ENCODE peak calls at places on chromosomes 6 and 20, in eight cellular contexts. A is stomach, P is sigmoid colon, V is tibial nerve, S is A549, F is transverse colon, T is ovary, G is GM12878. M is an unnamed sample.
A peak's percentile ranks its signal among the peaks of the same experiment; 100 is the strongest.

GRCh38 chr20:57801581-57801980 is 91.8 kb upstream of the PMEPA1 start:
- DNase-seq in G (no peak), A (no peak), P (no peak), F (no peak), T (no peak), V (no peak), S (no peak), M (no peak)

GRCh38 chr6:33215761-33216649 is 7.7 kb downstream of the RING1 start:
- DNase-seq in F (no peak), V (no peak), G (no peak), T (no peak), P (peak; percentile 51), A (no peak), S (no peak), M (no peak)

GRCh38 chr6:35796236-35796635 is 887 bp downstream of the CLPS start:
- DNase-seq in F (no peak), P (no peak), G (no peak), V (no peak), A (no peak), S (no peak), T (no peak), M (no peak)

GRCh38 chr6:81609736-81610135 is 142.7 kb downstream of the TENT5A start:
- DNase-seq in T (no peak), V (no peak), S (no peak), A (no peak), G (no peak), P (no peak), F (no peak), M (no peak)

GRCh38 chr6:99348823-99349619 is 453 bp downstream of the FAXC start:
- DNase-seq in G (no peak), A (no peak), S (no peak), V (no peak), F (no peak), T (no peak), P (peak; percentile 79), M (no peak)

GRCh38 chr20:9070304-9070703 is 1.4 kb downstream of the PLCB4 start:
- DNase-seq in V (no peak), A (no peak), F (no peak), P (no peak), T (no peak), S (no peak), G (no peak), M (no peak)

GRCh38 chr6:84197708-84198107 is 29.7 kb downstream of the CEP162 start:
- DNase-seq in T (no peak), V (no peak), P (no peak), F (no peak), G (no peak), S (no peak), A (no peak), M (no peak)

GRCh38 chr6:13924146-13924948 is 405 bp upstream of the RNF182 start:
- DNase-seq in T (peak; percentile 30), F (no peak), G (no peak), P (no peak), A (peak; percentile 37), S (peak; percentile 17), V (no peak), M (peak; percentile 72)

GRCh38 chr6:150297327-150298028 is 71.3 kb upstream of the IYD start:
- DNase-seq in P (no peak), F (peak; percentile 35), V (no peak), S (peak; percentile 13), T (no peak), A (no peak), G (no peak), M (no peak)

GRCh38 chr6:106178900-106179299 is 92.8 kb downstream of the PRDM1 start:
- DNase-seq in G (no peak), V (no peak), F (no peak), A (no peak), S (no peak), T (no peak), P (no peak), M (no peak)

GRCh38 chr6:124792386-124792785 is 169.9 kb upstream of the RNF217 start:
- DNase-seq in P (no peak), S (no peak), V (no peak), F (no peak), T (no peak), A (no peak), G (no peak), M (no peak)

GRCh38 chr6:80523531-80523970 is 417.1 kb downstream of the BCKDHB start:
- DNase-seq in P (no peak), T (peak; percentile 23), G (no peak), V (no peak), F (no peak), A (no peak), S (no peak), M (peak; percentile 23)

GRCh38 chr20:19531446-19531845 is 226.6 kb upstream of the RIN2 start:
- DNase-seq in S (no peak), V (no peak), A (no peak), P (no peak), F (no peak), G (no peak), T (no peak), M (no peak)

GRCh38 chr6:43355862-43356590 is 13.4 kb downstream of the ZNF318 start:
- DNase-seq in A (no peak), S (peak; percentile 20), P (no peak), F (peak; percentile 19), T (no peak), G (no peak), V (no peak), M (no peak)

GRCh38 chr6:142417331-142417750 is 115.5 kb downstream of the ADGRG6 start:
- DNase-seq in F (no peak), V (no peak), G (no peak), P (no peak), A (no peak), S (no peak), T (no peak), M (no peak)

GRCh38 chr6:112337209-112337638 is 9.9 kb upstream of the RFPL4B start:
- DNase-seq in G (no peak), A (peak; percentile 53), V (peak; percentile 59), P (peak; percentile 80), S (peak; percentile 62), F (no peak), T (peak; percentile 79), M (no peak)

GRCh38 chr6:132669690-132670291 is 10.8 kb upstream of the TAAR1 start:
- DNase-seq in A (no peak), T (no peak), P (no peak), F (no peak), V (no peak), S (peak; percentile 40), G (no peak), M (no peak)

GRCh38 chr20:56566621-56567020 is 33.6 kb downstream of the FAM209B start:
- DNase-seq in V (no peak), G (no peak), T (no peak), P (no peak), F (no peak), S (no peak), A (no peak), M (no peak)

GRCh38 chr20:4869290-4870193 is 131.8 kb downstream of the SLC23A2 start:
- DNase-seq in F (peak; percentile 20), S (peak; percentile 83), T (no peak), V (no peak), G (no peak), P (no peak), A (no peak), M (peak; percentile 55)

GRCh38 chr20:21902391-21902790 is 196.9 kb downstream of the PAX1 start:
- DNase-seq in T (no peak), G (no peak), F (no peak), P (peak; percentile 73), S (no peak), V (no peak), A (no peak), M (no peak)

GRCh38 chr20:21900431-21900830 is 195.0 kb downstream of the PAX1 start:
- DNase-seq in P (no peak), G (no peak), S (no peak), A (no peak), F (no peak), T (no peak), V (no peak), M (no peak)

GRCh38 chr20:21901470-21902275 is 196.2 kb downstream of the PAX1 start:
- DNase-seq in G (no peak), P (peak; percentile 96), S (peak; percentile 29), A (peak; percentile 37), T (peak; percentile 22), F (peak; percentile 60), V (peak; percentile 89), M (no peak)
- TF ChIP-seq EP300 in G (no peak), P (peak; percentile 63), S (no peak), A (no peak), T (no peak), F (no peak), V (peak; percentile 67), M (no peak)

GRCh38 chr6:36984581-36985383 is 1.2 kb downstream of the MTCH1 start:
- DNase-seq in F (peak; percentile 48), G (no peak), T (peak; percentile 74), A (no peak), S (peak; percentile 41), V (peak; percentile 48), P (peak; percentile 86), M (no peak)
- TF ChIP-seq POLR2A in F (peak; percentile 7), G (peak; percentile 17), T (no peak), A (no peak), S (no peak), V (no peak), P (no peak), M (no peak)

DNA sequence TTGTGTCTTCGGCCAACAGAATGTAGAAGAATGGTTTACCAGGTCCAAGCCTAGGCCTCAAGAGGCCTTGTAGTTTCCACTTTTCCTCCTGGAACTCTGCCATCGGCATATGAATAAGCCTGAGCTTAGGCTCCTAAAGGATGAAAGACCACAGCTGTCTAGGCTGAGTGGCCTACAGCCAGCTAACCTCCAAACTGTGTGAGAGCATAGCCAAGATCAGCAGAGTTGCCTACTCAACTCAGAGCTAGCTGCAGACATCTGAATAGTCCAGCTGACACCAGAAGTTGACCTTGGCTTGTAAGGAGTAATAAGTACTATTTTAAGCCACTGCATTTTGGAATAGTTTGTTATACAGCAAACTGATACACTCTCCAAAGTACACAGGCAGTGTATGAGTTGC is 52.6 kb upstream of the SMIM29 start:
- DNase-seq in G (no peak), V (no peak), F (no peak), P (peak; percentile 74), S (no peak), A (no peak), T (no peak), M (no peak)
- TF ChIP-seq EP300 in G (no peak), V (no peak), F (no peak), P (no peak), S (no peak), A (no peak), T (no peak), M (no peak)

DNA sequence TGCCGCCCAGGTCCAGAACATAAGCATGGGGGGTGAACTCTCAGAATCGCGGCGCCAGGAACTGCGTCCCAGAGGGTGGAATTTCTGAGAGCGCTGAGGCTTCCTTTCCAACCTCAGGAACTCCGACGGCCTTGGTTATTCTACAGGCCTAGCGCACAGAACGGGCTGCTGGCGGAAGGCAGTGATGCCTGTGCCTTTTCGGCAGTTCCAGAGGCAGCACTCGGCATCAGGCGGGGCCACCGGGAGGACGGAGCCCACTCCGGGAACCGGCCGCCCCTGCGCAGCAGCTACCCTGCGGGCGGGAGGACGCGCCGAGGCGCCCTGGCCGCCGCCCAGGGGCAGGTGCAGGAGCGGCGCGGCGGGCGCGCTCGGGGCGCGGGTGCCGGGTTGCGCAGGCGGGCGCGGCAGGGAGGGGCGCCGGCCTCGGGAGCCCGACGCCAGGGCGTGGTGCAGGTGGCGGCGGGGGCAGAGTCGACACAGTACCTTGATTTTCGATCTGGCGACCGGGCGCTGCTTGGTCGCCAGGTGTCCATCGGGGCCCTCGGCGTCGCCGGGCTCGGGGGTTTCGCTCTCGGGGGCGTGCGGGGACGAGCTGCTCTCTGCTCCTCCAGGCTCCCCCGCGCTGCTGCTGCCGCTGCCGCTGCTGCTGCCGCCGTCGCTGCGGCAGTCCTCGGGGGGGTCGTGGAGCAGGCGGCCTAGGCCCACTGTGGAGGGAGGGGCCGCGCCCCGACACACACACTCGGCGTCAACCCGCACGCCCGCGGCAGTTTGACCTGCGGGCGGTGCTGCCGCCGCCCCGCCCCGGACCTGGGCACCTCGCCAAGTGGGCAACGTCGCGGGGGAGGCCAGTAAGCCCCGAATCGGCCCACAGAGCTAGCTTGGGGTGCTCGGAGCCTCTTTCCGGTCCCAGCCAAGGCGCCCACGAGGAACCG is 1.3 kb downstream of the OVOL2 start:
- DNase-seq in G (no peak), A (peak; percentile 64), P (no peak), F (peak; percentile 81), V (no peak), T (no peak), S (peak; percentile 34), M (peak; percentile 39)
- TF ChIP-seq POLR2A in G (no peak), A (no peak), P (no peak), F (peak; percentile 80), V (no peak), T (no peak), S (no peak), M (peak; percentile 41)